ENCODE peak calls at places on chromosomes 13 and 19, in eight cellular contexts. L is ovary, G is tibial artery, Q is SK-N-SH, U is gastrocnemius medialis, V is keratinocyte, X is heart left ventricle, H is astrocyte. W is an unnamed sample. For H3K4me1, the result is how much of the 10 kb centered on the place peaks cover.

GRCh38 chr13:112984954-112985802 is 16.2 kb downstream of the MCF2L start:
- DNase-seq in L (no peak), G (no peak), Q (no peak), U (no peak), V (no peak), X (no peak), H (no peak), W (no peak)

GRCh38 chr13:101452519-101453485 is at the start of gene ITGBL1:
- DNase-seq in L (no peak), G (peak), Q (peak), U (no peak), V (no peak), X (no peak), H (no peak), W (peak)

GRCh38 chr19:31338069-31338767 is 11.0 kb downstream of the TSHZ3 start:
- DNase-seq in L (peak), G (peak), Q (peak), U (no peak), V (no peak), X (peak), H (peak), W (peak)

GRCh38 chr13:29947839-29948238 is 97.4 kb upstream of the UBL3 start:
- DNase-seq in L (no peak), G (no peak), Q (no peak), U (no peak), V (no peak), X (no peak), H (no peak), W (no peak)

GRCh38 chr19:46821512-46822359 is 28.9 kb downstream of the AP2S1 start:
- DNase-seq in L (no peak), G (no peak), Q (no peak), U (no peak), V (no peak), X (no peak), H (no peak), W (no peak)

GRCh38 chr13:87671824-87672603 is 843 bp downstream of the SLITRK5 start:
- DNase-seq in L (no peak), G (peak), Q (peak), U (no peak), V (no peak), X (no peak), H (no peak), W (peak)

GRCh38 chr13:63124863-63125262 is 1709.2 kb upstream of the PCDH20 start:
- DNase-seq in L (no peak), G (no peak), Q (peak), U (no peak), V (no peak), X (no peak), H (peak), W (no peak)

GRCh38 chr19:2315818-2316353 is 7.9 kb upstream of the LINGO3 start:
- DNase-seq in L (no peak), G (peak), Q (peak), U (peak), V (no peak), X (peak), H (no peak), W (peak)

GRCh38 chr19:17560205-17560595 is 4.8 kb downstream of the COLGALT1 start:
- DNase-seq in L (no peak), G (no peak), Q (no peak), U (no peak), V (no peak), X (no peak), H (peak), W (peak)

GRCh38 chr13:52070929-52071523 is 46.5 kb downstream of the UTP14C start:
- DNase-seq in L (no peak), G (no peak), Q (peak), U (no peak), V (no peak), X (no peak), H (peak), W (no peak)

GRCh38 chr19:49118565-49119410 is at the start of gene C19orf73:
- DNase-seq in L (peak), G (peak), Q (peak), U (peak), V (peak), X (peak), H (peak), W (peak)

GRCh38 chr19:47391510-47392223 is 27.7 kb downstream of the MEIS3 start:
- DNase-seq in L (peak), G (peak), Q (peak), U (no peak), V (peak), X (peak), H (peak), W (peak)

GRCh38 chr19:55146648-55147218 is 2.3 kb downstream of the TNNT1 start:
- DNase-seq in L (no peak), G (no peak), Q (peak), U (peak), V (no peak), X (peak), H (no peak), W (peak)

GRCh38 chr19:11373166-11373884 is 1.1 kb upstream of the SWSAP1 start:
- DNase-seq in L (no peak), G (no peak), Q (peak), U (no peak), V (no peak), X (no peak), H (peak), W (no peak)

GRCh38 chr19:45890877-45891276 is 4.9 kb upstream of the IRF2BP1 start:
- DNase-seq in L (no peak), G (no peak), Q (no peak), U (no peak), V (no peak), X (no peak), H (no peak), W (no peak)

GRCh38 chr13:113342820-113343691 is 20.9 kb downstream of the GRTP1 start:
- DNase-seq in L (peak), G (no peak), Q (no peak), U (no peak), V (no peak), X (no peak), H (no peak), W (no peak)

GRCh38 chr13:75555836-75556235 is 6.2 kb downstream of the UCHL3 start:
- DNase-seq in L (no peak), G (no peak), Q (no peak), U (no peak), V (no peak), X (no peak), H (no peak), W (no peak)

GRCh38 chr13:90890435-90890834 is 457.1 kb upstream of the MIR17HG start:
- DNase-seq in L (no peak), G (no peak), Q (no peak), U (no peak), V (no peak), X (no peak), H (no peak), W (no peak)
- TF ChIP-seq CTCF in L (no peak), G (no peak), Q (no peak), U (no peak), V (no peak), X (no peak), H (no peak), W (no peak)

GRCh38 chr13:27257233-27257568 is 5.8 kb downstream of the RPL21 start:
- DNase-seq in L (no peak), G (no peak), Q (no peak), U (no peak), V (no peak), X (no peak), H (no peak), W (no peak)

GRCh38 chr13:27257648-27258253 is 6.4 kb downstream of the RPL21 start:
- DNase-seq in L (no peak), G (no peak), Q (no peak), U (no peak), V (no peak), X (no peak), H (no peak), W (no peak)

GRCh38 chr13:27259831-27260230 is 8.5 kb downstream of the RPL21 start:
- DNase-seq in L (no peak), G (no peak), Q (no peak), U (no peak), V (no peak), X (no peak), H (no peak), W (no peak)

GRCh38 chr13:27261376-27261775 is 9.3 kb upstream of the RASL11A start:
- DNase-seq in L (no peak), G (no peak), Q (no peak), U (no peak), V (no peak), X (no peak), H (no peak), W (no peak)

DNA sequence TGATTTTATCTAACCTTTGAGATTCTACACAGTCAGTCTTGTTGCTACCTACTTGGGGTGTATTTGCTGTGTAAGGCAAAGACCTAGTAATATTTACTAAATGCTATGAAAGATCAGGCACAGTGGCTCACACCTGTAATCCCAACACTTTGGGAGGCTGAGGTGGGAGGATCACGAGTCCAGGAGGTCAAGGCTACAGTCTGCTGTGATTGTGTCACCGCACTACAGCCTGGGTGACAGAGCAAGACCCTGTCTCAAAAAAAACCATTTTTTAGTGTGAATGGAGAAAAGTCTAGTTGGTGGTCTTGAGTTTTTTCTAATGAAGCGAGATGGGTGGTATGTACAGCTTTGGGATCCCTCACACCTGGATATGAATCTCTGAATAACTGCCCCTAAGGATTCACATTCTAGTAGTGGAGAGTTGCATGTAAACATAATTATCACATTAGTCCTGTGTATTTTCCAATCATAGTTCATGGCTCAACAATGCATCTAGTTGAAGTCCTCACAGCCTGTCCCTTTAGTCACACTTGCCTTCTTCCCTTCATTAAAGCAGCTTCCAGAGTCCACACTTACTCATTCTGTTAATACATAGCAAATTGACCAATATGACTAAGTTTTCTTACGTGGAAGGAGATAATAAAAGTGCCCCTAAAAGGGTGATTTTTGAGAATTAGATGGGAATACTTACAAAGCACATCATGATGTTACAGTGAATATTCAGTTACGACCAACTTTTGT is 7.4 kb downstream of the RPL21 start:
- DNase-seq in L (no peak), G (no peak), Q (no peak), U (no peak), V (no peak), X (no peak), H (no peak), W (no peak)
- H3K4me1 ChIP-seq in L (under half), G (under half), Q (under half), U (under half), V (under half), X (under half), H (under half), W (under half)

DNA sequence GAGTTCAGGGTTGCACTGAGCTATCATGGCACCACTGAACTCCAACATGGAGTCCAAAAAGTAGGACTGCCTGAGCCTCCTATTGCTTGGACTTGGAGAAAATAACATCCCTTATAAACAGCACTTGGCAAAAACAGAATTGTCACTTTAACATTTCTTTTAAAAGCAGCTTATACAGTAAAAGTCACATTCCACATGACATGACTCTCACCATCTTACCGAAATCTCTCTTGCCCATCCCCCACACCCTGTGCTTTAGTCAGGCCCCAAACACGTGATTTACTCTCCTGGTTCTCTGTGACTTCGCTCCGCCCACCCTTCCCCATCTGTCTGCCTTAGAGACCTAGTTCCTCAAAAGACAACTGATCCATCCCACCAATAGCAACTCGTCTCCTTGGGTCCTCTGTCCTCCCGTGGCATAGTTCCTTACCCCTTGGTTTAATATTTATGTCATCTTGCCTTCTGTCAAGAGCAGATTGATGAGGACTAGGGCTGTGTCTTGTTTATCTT is 4.6 kb downstream of the SAFB start:
- DNase-seq in L (no peak), G (peak), Q (no peak), U (peak), V (no peak), X (peak), H (peak), W (peak)
- H3K4me3 ChIP-seq in L (no peak), G (no peak), Q (no peak), U (no peak), V (no peak), X (no peak), H (no peak), W (no peak)

GRCh38 chr19:29013988-29014387 is 199.0 kb downstream of the UQCRFS1 start:
- DNase-seq in L (no peak), G (no peak), Q (no peak), U (no peak), V (no peak), X (no peak), H (no peak), W (no peak)

GRCh38 chr19:29016353-29016752 is 196.6 kb downstream of the UQCRFS1 start:
- DNase-seq in L (no peak), G (no peak), Q (no peak), U (no peak), V (no peak), X (no peak), H (no peak), W (no peak)

GRCh38 chr19:29015569-29015968 is 197.4 kb downstream of the UQCRFS1 start:
- DNase-seq in L (no peak), G (no peak), Q (no peak), U (no peak), V (no peak), X (no peak), H (no peak), W (no peak)

GRCh38 chr19:29013325-29013724 is 199.6 kb downstream of the UQCRFS1 start:
- DNase-seq in L (no peak), G (no peak), Q (no peak), U (no peak), V (no peak), X (no peak), H (no peak), W (no peak)

DNA sequence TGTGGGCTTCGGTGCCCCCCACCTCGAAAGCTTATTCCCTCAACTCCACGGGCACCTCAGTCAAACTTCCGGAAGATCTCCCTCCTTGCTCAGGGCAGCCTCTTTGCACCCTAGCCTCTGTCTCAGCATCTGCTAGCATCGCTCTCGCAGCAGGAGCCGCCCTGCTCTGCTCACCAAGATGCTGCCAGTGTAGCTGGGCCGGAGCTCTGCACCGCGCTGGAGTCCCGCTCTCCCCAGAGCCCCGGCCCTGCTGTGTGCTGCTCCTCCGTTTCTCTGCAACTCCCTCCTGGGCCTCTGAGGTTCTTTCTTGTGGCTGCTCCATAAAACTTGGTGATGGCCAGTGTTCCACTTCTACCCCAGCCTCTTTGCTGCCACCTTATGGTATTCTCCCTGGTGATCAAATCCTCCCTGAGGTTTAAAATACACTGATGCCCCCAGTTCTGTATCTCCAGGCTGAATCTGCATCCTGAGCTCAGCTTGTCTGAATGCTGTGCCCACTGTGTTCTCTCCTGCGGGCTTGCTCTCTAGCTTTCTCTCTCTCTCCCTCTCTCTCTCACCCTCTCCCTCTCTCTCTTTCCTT is 198.0 kb downstream of the UQCRFS1 start:
- DNase-seq in L (no peak), G (no peak), Q (no peak), U (no peak), V (no peak), X (no peak), H (no peak), W (no peak)
- TF ChIP-seq CTCF in L (no peak), G (no peak), Q (no peak), U (no peak), V (no peak), X (no peak), H (no peak), W (no peak)

DNA sequence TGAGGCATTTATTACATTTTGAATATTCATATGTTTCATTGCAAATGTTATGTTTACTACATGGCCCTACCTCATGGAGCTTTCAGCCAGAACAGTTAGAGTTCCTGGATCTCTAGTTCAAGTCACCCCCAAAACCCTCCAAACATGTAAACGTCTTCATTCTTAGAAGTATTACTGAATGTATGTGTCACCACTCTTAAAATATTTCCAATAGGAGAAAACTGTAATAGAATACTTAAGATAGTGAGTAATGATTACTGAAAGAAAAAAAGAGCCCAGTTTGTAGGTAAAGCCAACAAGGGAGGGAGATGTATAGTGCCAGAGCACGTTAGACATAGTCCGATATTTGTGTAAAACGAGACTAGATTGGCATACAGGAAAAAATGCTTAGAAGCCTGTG is 23.5 kb downstream of the URI1 start:
- DNase-seq in L (no peak), G (no peak), Q (no peak), U (no peak), V (peak), X (no peak), H (peak), W (no peak)
- H3K4me1 ChIP-seq in L (under half), G (under half), Q (under half), U (half or more), V (under half), X (under half), H (under half), W (half or more)

GRCh38 chr19:58396691-58397532 is 1.5 kb downstream of the RNF225 start:
- DNase-seq in L (no peak), G (no peak), Q (no peak), U (no peak), V (no peak), X (no peak), H (no peak), W (no peak)
- H3K4me3 ChIP-seq in L (no peak), G (no peak), Q (no peak), U (no peak), V (no peak), X (no peak), H (no peak), W (no peak)

GRCh38 chr19:29467824-29468401 is 57.9 kb upstream of the VSTM2B start:
- DNase-seq in L (no peak), G (no peak), Q (peak), U (no peak), V (no peak), X (no peak), H (no peak), W (no peak)
- TF ChIP-seq CTCF in L (no peak), G (no peak), Q (peak), U (no peak), V (no peak), X (no peak), H (no peak), W (no peak)

DNA sequence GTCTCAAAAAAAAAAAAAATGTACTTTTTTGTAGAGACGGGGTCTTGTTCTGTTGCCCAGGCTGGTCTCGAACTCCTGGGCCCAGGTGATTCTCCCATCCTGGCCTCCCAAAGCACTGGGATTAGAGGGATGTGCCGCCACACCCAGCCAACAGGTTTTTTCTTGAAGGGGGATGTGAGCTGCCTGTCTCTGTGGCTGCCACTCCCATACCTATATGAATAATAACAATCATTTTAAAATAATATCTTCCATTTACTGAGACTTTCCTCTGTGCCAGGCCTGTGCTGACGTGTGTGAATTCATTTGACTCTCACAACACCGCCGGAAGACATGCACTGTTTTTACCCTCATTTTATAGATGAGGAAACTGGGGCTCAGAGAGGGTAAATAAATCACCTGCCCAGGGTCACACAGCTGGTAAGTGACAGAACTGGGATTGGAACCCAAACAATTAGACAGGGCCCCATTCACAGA is 7.2 kb upstream of the BCL3 start:
- DNase-seq in L (no peak), G (no peak), Q (no peak), U (no peak), V (no peak), X (no peak), H (no peak), W (no peak)
- H3K4me1 ChIP-seq in L (under half), G (under half), Q (under half), U (under half), V (under half), X (under half), H (under half), W (under half)

W was measured in psoas muscle.